ENCODE peak calls at places on chromosomes 11 and 22, in six cellular contexts. K is endothelial cell of umbilical vein, G is cardiac muscle cell, Y is prostate gland, V is neural progenitor cell, A is HFFc6. B is an unnamed sample.

GRCh38 chr22:43884600-43885318 is 7.1 kb downstream of the PNPLA5 start:
- DNase-seq in V (peak; percentile 77), K (peak; percentile 25), G (peak; percentile 58), A (no peak), Y (no peak), B (peak; percentile 81)

GRCh38 chr11:93192163-93192562 is 5.6 kb downstream of the SLC36A4 start:
- DNase-seq in G (peak; percentile 17), A (no peak), K (no peak), Y (no peak), V (peak; percentile 69), B (peak; percentile 33)

GRCh38 chr11:107696140-107696539 is 15.7 kb downstream of the SLN start:
- DNase-seq in A (peak; percentile 95), G (peak; percentile 93), V (no peak), Y (no peak), K (peak; percentile 90), B (no peak)

GRCh38 chr11:111922803-111923202 is 4.1 kb downstream of the C11orf52 start:
- DNase-seq in A (peak; percentile 76), G (peak; percentile 91), K (peak; percentile 44), V (no peak), Y (peak; percentile 90), B (no peak)

GRCh38 chr11:1912314-1912878 is 7.1 kb upstream of the TNNT3 start:
- DNase-seq in V (no peak), A (no peak), G (no peak), K (no peak), Y (no peak), B (no peak)

GRCh38 chr22:23784215-23784732 is 2.5 kb upstream of the SMARCB1 start:
- DNase-seq in Y (no peak), G (no peak), K (no peak), V (no peak), A (peak; percentile 40), B (no peak)

GRCh38 chr22:39292002-39292401 is 27.4 kb downstream of the RPL3 start:
- DNase-seq in A (no peak), G (no peak), V (no peak), K (no peak), Y (no peak), B (no peak)

GRCh38 chr11:17077520-17078401 is at the start of gene RPS13:
- DNase-seq in K (peak; percentile 100), A (peak; percentile 98), G (peak; percentile 99), Y (peak; percentile 98), V (peak; percentile 99), B (peak; percentile 93)

GRCh38 chr22:41048791-41049717 is 43.3 kb upstream of the EP300 start:
- DNase-seq in V (peak; percentile 74), G (peak; percentile 92), A (peak; percentile 95), Y (peak; percentile 36), K (peak; percentile 73), B (peak; percentile 72)

GRCh38 chr22:33853200-33854097 is 66.8 kb downstream of the LARGE1 start:
- DNase-seq in Y (peak; percentile 89), V (peak; percentile 38), K (peak; percentile 6), A (peak; percentile 59), G (peak; percentile 67), B (peak; percentile 51)

GRCh38 chr22:47564158-47564450 is 801.7 kb downstream of the TBC1D22A start:
- DNase-seq in G (no peak), K (no peak), Y (no peak), V (no peak), A (no peak), B (no peak)

GRCh38 chr22:44387486-44387885 is 74.7 kb upstream of the SHISAL1 start:
- DNase-seq in G (no peak), K (no peak), A (no peak), Y (no peak), V (no peak), B (peak; percentile 2)

GRCh38 chr11:64848779-64849599 is 4.5 kb upstream of the CDC42BPG start:
- DNase-seq in G (no peak), V (peak; percentile 69), Y (no peak), A (no peak), K (no peak), B (no peak)

GRCh38 chr22:45246060-45246985 is 5.6 kb upstream of the KIAA0930 start:
- DNase-seq in Y (peak; percentile 67), K (peak; percentile 91), V (no peak), A (peak; percentile 91), G (peak; percentile 87), B (no peak)

GRCh38 chr11:85896871-85897270 is 41.7 kb downstream of the CCDC83 start:
- DNase-seq in V (no peak), Y (no peak), K (no peak), G (peak; percentile 6), A (no peak), B (no peak)

GRCh38 chr22:45096256-45096907 is 67.3 kb upstream of the NUP50 start:
- DNase-seq in Y (peak; percentile 62), V (peak; percentile 80), G (peak; percentile 67), K (peak; percentile 57), A (peak; percentile 48), B (peak; percentile 77)

GRCh38 chr22:46934172-46934745 is 171.8 kb downstream of the TBC1D22A start:
- DNase-seq in K (peak; percentile 6), A (no peak), V (no peak), G (no peak), Y (no peak), B (no peak)

GRCh38 chr22:28978863-28979799 is 82.5 kb downstream of the C22orf31 start:
- DNase-seq in K (no peak), G (no peak), V (no peak), A (no peak), Y (no peak), B (no peak)

GRCh38 chr11:107576497-107577086 is 11.1 kb upstream of the ALKBH8 start:
- DNase-seq in K (peak; percentile 55), V (peak; percentile 55), G (peak; percentile 66), A (peak; percentile 55), Y (no peak), B (peak; percentile 54)

GRCh38 chr22:20857838-20858614 is 585 bp downstream of the PI4KA start:
- DNase-seq in Y (peak; percentile 71), K (peak; percentile 88), G (peak; percentile 92), A (peak; percentile 74), V (peak; percentile 95), B (peak; percentile 96)

GRCh38 chr11:7353100-7353499 is 101.4 kb downstream of the SYT9 start:
- DNase-seq in K (peak; percentile 24), V (peak; percentile 47), A (peak; percentile 16), Y (no peak), G (peak; percentile 30), B (peak; percentile 15)

GRCh38 chr11:46369458-46370152 is 11.9 kb upstream of the MDK start:
- DNase-seq in K (peak; percentile 49), A (peak; percentile 54), G (peak; percentile 84), Y (no peak), V (peak; percentile 88), B (peak; percentile 88)

GRCh38 chr11:76010051-76010450 is 195.0 kb downstream of the UVRAG start:
- DNase-seq in G (no peak), A (no peak), K (no peak), Y (no peak), V (no peak), B (no peak)

GRCh38 chr11:8233691-8234424 is 29.8 kb downstream of the LMO1 start:
- DNase-seq in K (no peak), A (no peak), Y (no peak), G (peak; percentile 11), V (no peak), B (peak; percentile 21)

GRCh38 chr11:86176165-86176884 is 68.2 kb upstream of the EED start:
- DNase-seq in V (no peak), Y (no peak), G (peak; percentile 43), K (peak; percentile 36), A (peak; percentile 36), B (no peak)

GRCh38 chr11:77062924-77063323 is 3.8 kb upstream of the CAPN5 start:
- DNase-seq in K (no peak), A (no peak), Y (no peak), V (no peak), G (no peak), B (no peak)
- TF ChIP-seq CTCF in K (no peak), A (peak; percentile 46), Y (no peak), V (peak; percentile 20), G (peak; percentile 8), B (no peak)

GRCh38 chr11:15075162-15075526 is 1.8 kb downstream of the CALCB start:
- DNase-seq in G (no peak), K (no peak), V (no peak), A (no peak), Y (no peak), B (no peak)
- TF ChIP-seq CTCF in G (no peak), K (no peak), V (no peak), A (peak; percentile 52), Y (peak; percentile 5), B (no peak)

GRCh38 chr22:22010358-22010757 is 27.8 kb upstream of the TOP3B start:
- DNase-seq in V (no peak), K (no peak), G (no peak), A (no peak), Y (no peak), B (no peak)
- TF ChIP-seq CTCF in V (no peak), K (no peak), G (no peak), A (no peak), Y (no peak), B (no peak)

GRCh38 chr11:68257477-68258362 is 14.1 kb downstream of the C11orf24 start:
- DNase-seq in G (peak; percentile 93), A (peak; percentile 88), K (peak; percentile 78), V (peak; percentile 94), Y (peak; percentile 94), B (peak; percentile 97)
- TF ChIP-seq CTCF in G (peak; percentile 80), A (peak; percentile 96), K (peak; percentile 87), V (peak; percentile 84), Y (peak; percentile 85), B (peak; percentile 91)

DNA sequence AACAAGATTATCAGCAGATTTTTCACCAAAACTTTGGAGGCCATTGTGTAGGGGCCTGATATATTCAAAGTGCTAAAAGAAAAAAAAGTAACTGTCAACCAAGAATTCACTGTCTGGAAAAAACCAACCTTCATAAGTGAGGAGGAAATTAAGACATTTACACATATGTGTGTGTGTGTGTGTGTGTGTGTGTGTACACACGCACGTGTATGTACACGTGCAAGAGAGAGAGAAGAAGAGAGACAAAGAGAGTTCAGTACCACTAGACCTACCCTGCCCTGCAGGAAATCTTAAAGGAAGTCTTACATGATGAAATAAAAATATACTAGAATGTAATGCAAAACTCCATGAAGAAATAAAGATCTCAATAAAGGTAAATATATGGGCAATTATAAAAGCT is 752.5 kb downstream of the NELL1 start:
- DNase-seq in K (no peak), A (no peak), G (no peak), V (no peak), Y (no peak), B (no peak)
- TF ChIP-seq CTCF in K (no peak), A (no peak), G (no peak), V (no peak), Y (no peak), B (no peak)

DNA sequence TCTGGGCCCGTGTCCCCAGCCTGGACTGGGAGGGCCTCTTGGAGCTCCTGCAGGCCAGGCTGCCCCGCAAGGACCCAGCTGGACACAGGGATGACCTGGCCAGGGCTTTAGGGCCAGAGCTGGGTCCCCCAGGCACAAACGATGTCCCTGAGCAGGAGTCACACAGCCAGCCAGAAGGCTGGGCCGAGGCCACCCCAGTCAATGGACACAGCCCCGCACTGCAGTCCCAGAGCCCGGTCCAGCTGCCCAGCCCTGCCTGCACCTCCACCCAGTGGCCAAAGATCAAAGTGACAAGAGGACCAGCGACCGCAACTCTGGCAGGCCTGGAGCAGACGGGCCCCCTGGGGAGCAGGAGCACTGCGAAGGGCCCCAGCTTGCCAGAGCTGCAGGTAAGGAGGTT is 38.2 kb downstream of the TRIOBP start:
- DNase-seq in A (no peak), V (peak; percentile 84), K (no peak), Y (no peak), G (no peak), B (peak; percentile 85)
- TF ChIP-seq CTCF in A (peak; percentile 75), V (peak; percentile 66), K (peak; percentile 57), Y (no peak), G (peak; percentile 27), B (peak; percentile 71)